ENCODE peak calls at places on chromosomes 6 and 20, in four cellular contexts. G is NCI-H2227 treated with DMSO at 0.1 percent for 48 hours, W is AG04450, Q is body of pancreas. M is an unnamed sample.

GRCh38 chr6:19827247-19827646 is 9.9 kb upstream of the ID4 start:
- DNase-seq in Q (no peak), G (no peak), W (no peak), M (no peak)

GRCh38 chr6:107132330-107132954 is 17.1 kb upstream of the BEND3 start:
- DNase-seq in W (no peak), Q (no peak), G (no peak), M (no peak)

GRCh38 chr6:107600936-107601335 is 111.0 kb downstream of the SOBP start:
- DNase-seq in G (no peak), Q (peak), W (peak), M (peak)

GRCh38 chr6:48069280-48069679 is 41.7 kb downstream of the PTCHD4 start:
- DNase-seq in Q (no peak), W (no peak), G (no peak), M (no peak)

GRCh38 chr6:159979136-159979874 is 10.4 kb downstream of the IGF2R start:
- DNase-seq in W (no peak), Q (peak), G (no peak), M (no peak)

GRCh38 chr6:154996841-154997311 is 1.8 kb downstream of the TIAM2 start:
- DNase-seq in G (no peak), W (no peak), Q (no peak), M (no peak)

GRCh38 chr6:100892693-100893092 is 11.6 kb upstream of the ASCC3 start:
- DNase-seq in Q (no peak), W (no peak), G (no peak), M (no peak)

GRCh38 chr6:9620263-9620662 is 794.6 kb downstream of the TFAP2A start:
- DNase-seq in W (no peak), G (no peak), Q (no peak), M (no peak)

GRCh38 chr6:159116343-159116742 is 52.9 kb upstream of the FNDC1 start:
- DNase-seq in G (no peak), W (no peak), Q (no peak), M (no peak)

GRCh38 chr20:63698739-63699465 is 2.5 kb downstream of the TNFRSF6B start:
- DNase-seq in W (peak), Q (peak), G (no peak), M (no peak)

GRCh38 chr20:25532015-25532751 is 53.1 kb downstream of the NINL start:
- DNase-seq in W (no peak), Q (no peak), G (no peak), M (no peak)

GRCh38 chr20:36824142-36824940 is 50.8 kb upstream of the DSN1 start:
- DNase-seq in W (no peak), Q (no peak), G (no peak), M (no peak)

GRCh38 chr6:90701146-90701781 is 114.4 kb upstream of the MAP3K7 start:
- DNase-seq in Q (no peak), W (no peak), G (no peak), M (no peak)

GRCh38 chr20:49880177-49880576 is 35.2 kb downstream of the SPATA2 start:
- DNase-seq in W (no peak), G (no peak), Q (peak), M (no peak)

GRCh38 chr6:22364314-22364713 is 67.5 kb upstream of the PRL start:
- DNase-seq in W (no peak), Q (no peak), G (no peak), M (no peak)

GRCh38 chr6:151391021-151391470 is 313 bp downstream of the ZBTB2 start:
- DNase-seq in Q (peak), G (peak), W (peak), M (peak)

GRCh38 chr6:50381106-50381415 is 331.3 kb upstream of the DEFB112 start:
- DNase-seq in Q (no peak), W (no peak), G (no peak), M (no peak)

GRCh38 chr20:37519508-37520416 is 1.3 kb upstream of the NNAT start:
- DNase-seq in W (no peak), G (no peak), Q (no peak), M (no peak)

GRCh38 chr6:127199470-127199869 is 67.2 kb upstream of the RNF146 start:
- DNase-seq in Q (no peak), W (no peak), G (no peak), M (no peak)

GRCh38 chr6:38056361-38056760 is 236.8 kb downstream of the ZFAND3 start:
- DNase-seq in W (no peak), G (no peak), Q (no peak), M (no peak)

GRCh38 chr6:157527471-157527907 is 146.5 kb downstream of the ZDHHC14 start:
- DNase-seq in G (no peak), Q (no peak), W (no peak), M (no peak)

GRCh38 chr6:144476286-144476685 is 191.2 kb downstream of the UTRN start:
- DNase-seq in Q (no peak), G (no peak), W (no peak), M (no peak)

GRCh38 chr20:9912858-9913434 is 74.1 kb upstream of the PAK5 start:
- DNase-seq in Q (peak), G (peak), W (peak), M (peak)

GRCh38 chr6:125076482-125076742 is 77.2 kb upstream of the TPD52L1 start:
- DNase-seq in Q (no peak), G (no peak), W (no peak), M (no peak)

GRCh38 chr6:89840538-89840937 is 10.9 kb downstream of the CASP8AP2 start:
- DNase-seq in W (no peak), Q (no peak), G (no peak), M (no peak)